ENCODE peak calls at places on chromosomes 12 and 14, in five cellular contexts. N is T-helper 1 cell; T is stimulated activated CD4-positive, alpha-beta T cell treated with anti-CD3 and anti-CD28 coated beads, Interleukin-15, amount 100 ng/mL, for 1 hour; A is small intestine; P is body of pancreas. E is an unnamed sample.

GRCh38 chr14:70266157-70266556 is 77.4 kb upstream of the SLC8A3 start:
- DNase-seq in P (no peak), A (no peak), N (no peak), T (no peak), E (no peak)

GRCh38 chr14:23573384-23573783 is 5.2 kb downstream of the JPH4 start:
- DNase-seq in P (no peak), T (no peak), A (no peak), N (no peak), E (no peak)

GRCh38 chr14:65044596-65044959 is 57.7 kb downstream of the MAX start:
- DNase-seq in P (peak), T (no peak), A (no peak), N (no peak), E (no peak)

GRCh38 chr12:11580125-11580751 is 69.2 kb upstream of the ETV6 start:
- DNase-seq in P (peak), T (no peak), A (no peak), N (no peak), E (no peak)

GRCh38 chr14:96638041-96638855 is 136.1 kb downstream of the PAPOLA start:
- DNase-seq in N (no peak), A (no peak), P (no peak), T (no peak), E (no peak)

GRCh38 chr14:50658203-50658602 is 9.9 kb downstream of the SAV1 start:
- DNase-seq in T (no peak), N (no peak), A (peak), P (peak), E (no peak)

GRCh38 chr12:120835657-120836056 is 68.5 kb downstream of the SPPL3 start:
- DNase-seq in T (no peak), A (no peak), N (no peak), P (no peak), E (no peak)

GRCh38 chr12:64028541-64028940 is 184.0 kb downstream of the SRGAP1 start:
- DNase-seq in A (no peak), T (no peak), N (no peak), P (no peak), E (no peak)

GRCh38 chr14:65846469-65846868 is 433.9 kb downstream of the FUT8 start:
- DNase-seq in P (no peak), A (no peak), T (no peak), N (no peak), E (no peak)

GRCh38 chr14:68397371-68397779 is 395.5 kb downstream of the ZFP36L1 start:
- DNase-seq in A (peak), N (no peak), T (no peak), P (peak), E (no peak)

GRCh38 chr14:100851586-100851916 is 25.6 kb downstream of the MEG3 start:
- DNase-seq in T (no peak), A (no peak), N (no peak), P (no peak), E (no peak)

GRCh38 chr12:78035913-78036658 is 205.4 kb downstream of the NAV3 start:
- DNase-seq in A (no peak), P (no peak), N (no peak), T (no peak), E (no peak)

GRCh38 chr14:22836301-22837058 is at the start of gene MMP14:
- DNase-seq in A (peak), P (peak), T (no peak), N (no peak), E (peak)

GRCh38 chr12:230925-231671 is 17.1 kb upstream of the SLC6A12 start:
- DNase-seq in N (no peak), T (no peak), P (no peak), A (no peak), E (no peak)

GRCh38 chr14:59306775-59307174 is 118.3 kb downstream of the DAAM1 start:
- DNase-seq in P (no peak), N (no peak), T (no peak), A (no peak), E (no peak)

GRCh38 chr12:7666595-7666994 is 887 bp upstream of the APOBEC1 start:
- DNase-seq in N (no peak), P (no peak), T (no peak), A (peak), E (no peak)

GRCh38 chr12:1808036-1808797 is 12.1 kb upstream of the LRTM2 start:
- DNase-seq in N (no peak), A (no peak), T (no peak), P (no peak), E (no peak)

GRCh38 chr12:27276275-27276674 is 32.2 kb downstream of the STK38L start:
- DNase-seq in A (no peak), N (no peak), T (no peak), P (no peak), E (no peak)

GRCh38 chr12:55495490-55495889 is 3.3 kb downstream of the OR6C68 start:
- DNase-seq in A (no peak), T (no peak), P (peak), N (no peak), E (no peak)

GRCh38 chr12:91577586-91578539 is 395.2 kb upstream of the DCN start:
- DNase-seq in T (no peak), P (no peak), N (no peak), A (peak), E (no peak)

GRCh38 chr14:20848955-20849570 is 42.1 kb upstream of the RNASE3 start:
- DNase-seq in P (no peak), N (no peak), A (no peak), T (no peak), E (no peak)

GRCh38 chr14:104442611-104443390 is 136.8 kb upstream of the C14orf180 start:
- DNase-seq in A (no peak), N (no peak), T (no peak), P (no peak), E (peak)

GRCh38 chr12:109952160-109952858 is 43.9 kb downstream of the GIT2 start:
- DNase-seq in P (no peak), A (no peak), N (no peak), T (no peak), E (no peak)

GRCh38 chr14:77063581-77064289 is 34.3 kb upstream of the CIPC start:
- DNase-seq in A (no peak), T (no peak), N (no peak), P (no peak), E (no peak)

GRCh38 chr14:101037021-101037817 is 133.7 kb upstream of the RTL1 start:
- DNase-seq in N (no peak), A (no peak), P (no peak), T (no peak), E (no peak)

GRCh38 chr14:79639638-79640037 is 571.7 kb downstream of the DIO2 start:
- DNase-seq in A (no peak), N (no peak), T (no peak), P (no peak), E (no peak)